ENCODE peak calls at places on chromosome 13, in eight cellular contexts. P is CD4-positive, alpha-beta T cell; N is fibroblast of lung; U is CD8-positive, alpha-beta memory T cell; E is SJSA1; Q is A549; K is GM23248; O is naive thymus-derived CD4-positive, alpha-beta T cell. M is an unnamed sample.

GRCh38 chr13:37806666-37807065 is 62.9 kb downstream of the TRPC4 start:
- DNase-seq in P (no peak), N (no peak), U (no peak), E (no peak), Q (no peak), K (peak; percentile 6), O (no peak), M (no peak)

GRCh38 chr13:34216251-34216650 is 398.3 kb downstream of the RFC3 start:
- DNase-seq in P (no peak), N (no peak), U (no peak), E (no peak), Q (no peak), K (no peak), O (no peak), M (no peak)

GRCh38 chr13:79663420-79663819 is 182.5 kb downstream of the NDFIP2 start:
- DNase-seq in P (no peak), N (no peak), U (no peak), E (no peak), Q (no peak), K (no peak), O (no peak), M (no peak)

GRCh38 chr13:28246891-28247290 is 108.5 kb downstream of the PAN3 start:
- DNase-seq in P (no peak), N (peak; percentile 61), U (no peak), E (no peak), Q (no peak), K (peak; percentile 3), O (no peak), M (no peak)

GRCh38 chr13:82938644-82939043 is 943.6 kb downstream of the SLITRK1 start:
- DNase-seq in P (no peak), N (no peak), U (no peak), E (peak; percentile 45), Q (no peak), K (no peak), O (no peak), M (no peak)

GRCh38 chr13:110108348-110109139 is 198.4 kb downstream of the COL4A1 start:
- DNase-seq in P (no peak), N (peak; percentile 86), U (no peak), E (peak; percentile 93), Q (peak; percentile 77), K (peak; percentile 94), O (no peak), M (no peak)

GRCh38 chr13:28129911-28130693 is 8.2 kb upstream of the PAN3 start:
- DNase-seq in P (no peak), N (no peak), U (no peak), E (no peak), Q (no peak), K (no peak), O (no peak), M (no peak)

GRCh38 chr13:44989071-44989889 is at the start of the genes GPALPP1 and NUFIP1:
- DNase-seq in P (peak; percentile 86), N (peak; percentile 95), U (peak; percentile 89), E (peak; percentile 91), Q (peak; percentile 92), K (peak; percentile 98), O (peak; percentile 92), M (peak; percentile 78)

GRCh38 chr13:98207411-98207810 is 30.3 kb upstream of the RNF113B start:
- DNase-seq in P (no peak), N (peak; percentile 70), U (no peak), E (peak; percentile 47), Q (no peak), K (peak; percentile 48), O (no peak), M (no peak)
- H3K9me3 ChIP-seq in P (peaks cover 7% of the 10 kb centered on the region), N (no peaks in the 10 kb centered on the region), U (no peaks in the 10 kb centered on the region), E (peaks cover 7% of the 10 kb centered on the region), Q (peaks cover 7% of the 10 kb centered on the region), K (peaks cover 3% of the 10 kb centered on the region), O (no peaks in the 10 kb centered on the region), M (no peaks in the 10 kb centered on the region)

DNA sequence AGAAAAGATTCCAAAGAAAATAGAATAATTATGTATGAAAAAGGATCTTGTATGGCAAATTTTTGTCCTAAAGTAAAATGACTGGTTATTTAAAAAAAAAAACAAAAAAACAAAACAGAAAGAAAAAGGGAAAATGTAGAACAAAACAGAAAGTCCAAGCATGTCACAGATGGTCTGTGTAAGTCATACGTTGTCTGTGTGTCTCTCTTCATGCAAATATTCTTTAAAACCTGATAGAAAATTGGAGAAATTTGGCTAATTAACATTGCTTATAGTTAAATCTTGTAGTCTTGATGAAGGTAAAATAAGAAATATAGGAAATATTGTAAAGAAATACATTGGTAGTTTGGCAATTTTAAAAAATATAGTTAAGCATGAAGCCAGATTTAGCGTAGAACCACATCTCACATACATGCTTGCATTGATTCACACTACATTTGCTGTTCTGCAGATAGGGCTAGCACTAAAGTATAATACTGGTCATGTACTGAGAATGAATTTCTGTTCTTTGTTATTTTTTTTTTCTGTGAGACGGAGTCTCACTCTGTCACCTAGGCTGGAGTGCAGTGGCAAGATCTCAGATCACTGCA is 58.4 kb downstream of the SPRYD7 start:
- DNase-seq in P (no peak), N (peak; percentile 6), U (no peak), E (no peak), Q (no peak), K (no peak), O (no peak), M (no peak)
- H3K9me3 ChIP-seq in P (peaks cover 12% of the 10 kb centered on the region), N (no peaks in the 10 kb centered on the region), U (no peaks in the 10 kb centered on the region), E (peaks cover 5% of the 10 kb centered on the region), Q (peaks cover 27% of the 10 kb centered on the region), K (no peaks in the 10 kb centered on the region), O (no peaks in the 10 kb centered on the region), M (no peaks in the 10 kb centered on the region)

GRCh38 chr13:111857846-111858560 is 208.9 kb upstream of the SOX1 start:
- DNase-seq in P (no peak), N (no peak), U (no peak), E (no peak), Q (no peak), K (no peak), O (no peak), M (no peak)
- H3K9me3 ChIP-seq in P (no peaks in the 10 kb centered on the region), N (no peaks in the 10 kb centered on the region), U (no peaks in the 10 kb centered on the region), E (peaks cover 4% of the 10 kb centered on the region), Q (no peaks in the 10 kb centered on the region), K (no peaks in the 10 kb centered on the region), O (no peaks in the 10 kb centered on the region), M (no peaks in the 10 kb centered on the region)

DNA sequence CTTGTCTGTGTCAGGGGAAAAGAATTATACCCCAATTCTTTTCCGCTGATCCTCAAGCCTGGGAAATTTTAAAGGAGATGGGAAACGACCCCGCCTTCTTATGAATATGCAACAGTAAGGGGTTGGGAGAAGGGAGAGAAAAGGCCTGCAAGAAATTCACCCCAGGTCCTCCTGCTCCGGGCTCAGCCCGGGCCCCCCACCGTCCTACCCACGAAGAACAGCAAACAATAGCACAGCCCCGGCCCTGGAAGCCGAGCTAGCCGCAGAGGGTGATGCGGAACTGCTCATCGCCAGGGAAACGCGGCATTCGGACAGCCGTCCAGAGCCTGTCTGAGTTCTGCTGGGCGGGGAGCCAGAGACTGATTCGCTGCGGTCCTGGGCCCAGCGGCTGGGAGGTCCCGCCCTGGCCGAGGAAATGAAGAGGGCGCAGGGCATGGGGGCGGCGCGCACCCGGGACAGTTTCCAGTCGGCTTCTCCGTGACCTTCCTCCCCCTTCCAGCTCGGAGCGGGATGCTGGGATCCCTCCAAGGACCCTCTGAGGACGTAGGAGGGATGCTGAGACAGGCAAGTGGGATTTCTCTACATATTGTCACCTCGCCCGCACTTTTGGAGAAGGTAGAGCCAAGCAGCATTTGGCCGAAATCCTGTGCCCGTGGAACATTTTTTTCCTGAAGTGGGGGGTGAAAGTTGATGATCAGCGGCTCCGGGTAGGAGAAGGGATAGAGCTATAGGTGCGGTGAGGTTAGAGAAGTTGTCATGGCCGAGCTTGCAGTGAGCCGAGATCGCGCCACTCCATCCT is 82.3 kb upstream of the C1QTNF9B start:
- DNase-seq in P (peak; percentile 9), N (peak; percentile 93), U (peak; percentile 28), E (peak; percentile 81), Q (peak; percentile 15), K (peak; percentile 95), O (no peak), M (peak; percentile 14)
- H3K9me3 ChIP-seq in P (no peaks in the 10 kb centered on the region), N (no peaks in the 10 kb centered on the region), U (no peaks in the 10 kb centered on the region), E (no peaks in the 10 kb centered on the region), Q (no peaks in the 10 kb centered on the region), K (no peaks in the 10 kb centered on the region), O (no peaks in the 10 kb centered on the region), M (no peaks in the 10 kb centered on the region)

GRCh38 chr13:113598481-113598880 is 13.9 kb downstream of the TFDP1 start:
- DNase-seq in P (no peak), N (no peak), U (no peak), E (peak; percentile 58), Q (no peak), K (no peak), O (no peak), M (peak; percentile 7)
- H3K9me3 ChIP-seq in P (no peaks in the 10 kb centered on the region), N (no peaks in the 10 kb centered on the region), U (no peaks in the 10 kb centered on the region), E (peaks cover 17% of the 10 kb centered on the region), Q (no peaks in the 10 kb centered on the region), K (no peaks in the 10 kb centered on the region), O (no peaks in the 10 kb centered on the region), M (no peaks in the 10 kb centered on the region)

M was measured in T-helper 17 cell.